ENCODE peak calls at places on chromosomes 7 and 10, in eight cellular contexts. S is activated T-cell treated with anti-CD3 and anti-CD28 coated beads, Interleukin-2, amount 50 U/mL, for 1 hour; G is neural progenitor cell; W is skeletal muscle cell; R is renal cortical epithelial cell; O is A549; T is NCI-H460; J is SW 1271. U is an unnamed sample.

GRCh38 chr7:17460001-17460400 is 161.5 kb downstream of the AHR start:
- DNase-seq in O (no peak), G (no peak), J (no peak), R (no peak), T (no peak), W (no peak), S (no peak), U (no peak)

GRCh38 chr7:38751416-38751815 is 120.2 kb upstream of the AMPH start:
- DNase-seq in G (no peak), R (no peak), S (no peak), J (no peak), O (no peak), W (no peak), T (no peak), U (no peak)

GRCh38 chr10:107487284-107487683 is 322.8 kb upstream of the SORCS1 start:
- DNase-seq in W (no peak), S (no peak), R (peak; percentile 51), T (no peak), G (no peak), J (no peak), O (no peak), U (no peak)

GRCh38 chr7:122199171-122199570 is 55.1 kb upstream of the AASS start:
- DNase-seq in W (no peak), S (no peak), R (peak; percentile 54), T (no peak), J (no peak), G (no peak), O (no peak), U (no peak)

GRCh38 chr7:26659121-26659520 is 205.3 kb downstream of the SKAP2 start:
- DNase-seq in J (no peak), T (no peak), O (no peak), S (no peak), R (no peak), G (no peak), W (no peak), U (no peak)

GRCh38 chr7:95951531-95951930 is 179.2 kb downstream of the DYNC1I1 start:
- DNase-seq in W (no peak), O (no peak), T (no peak), G (no peak), J (no peak), S (no peak), R (no peak), U (no peak)

GRCh38 chr7:150980663-150981062 is 2.5 kb upstream of the KCNH2 start:
- DNase-seq in O (no peak), W (no peak), S (no peak), T (no peak), G (peak; percentile 77), R (no peak), J (no peak), U (no peak)

GRCh38 chr10:42985436-42986316 is 91.2 kb upstream of the RET start:
- DNase-seq in S (no peak), T (no peak), J (no peak), R (no peak), G (no peak), W (no peak), O (no peak), U (no peak)

GRCh38 chr10:53122265-53122664 is 349.7 kb upstream of the MBL2 start:
- DNase-seq in R (no peak), W (no peak), S (no peak), T (no peak), J (no peak), O (no peak), G (no peak), U (no peak)

GRCh38 chr10:62050941-62051433 is 149.5 kb downstream of the ARID5B start:
- DNase-seq in W (peak; percentile 88), G (no peak), T (peak; percentile 88), R (peak; percentile 96), J (peak; percentile 6), O (peak; percentile 66), S (peak; percentile 69), U (no peak)

GRCh38 chr7:48526375-48526732 is 355.1 kb downstream of the ABCA13 start:
- DNase-seq in G (no peak), W (no peak), J (no peak), S (no peak), R (no peak), T (no peak), O (no peak), U (no peak)

GRCh38 chr10:71998840-71999194 is 34.6 kb downstream of the CHST3 start:
- DNase-seq in G (no peak), R (peak; percentile 62), T (peak; percentile 53), S (no peak), J (no peak), W (no peak), O (peak; percentile 87), U (no peak)

GRCh38 chr7:95501261-95501816 is 15.6 kb downstream of the ASB4 start:
- DNase-seq in S (no peak), G (no peak), O (no peak), J (no peak), T (no peak), R (peak; percentile 43), W (no peak), U (no peak)

GRCh38 chr7:113698556-113699220 is 220.1 kb downstream of the PPP1R3A start:
- DNase-seq in J (no peak), G (peak; percentile 40), S (no peak), T (peak; percentile 26), W (no peak), O (no peak), R (peak; percentile 42), U (no peak)

GRCh38 chr7:22435105-22435504 is 64.9 kb downstream of the STEAP1B start:
- DNase-seq in G (no peak), J (no peak), T (no peak), S (no peak), O (no peak), R (no peak), W (no peak), U (no peak)

GRCh38 chr7:104529567-104529966 is 201.2 kb downstream of the LHFPL3 start:
- DNase-seq in R (no peak), O (no peak), T (no peak), W (no peak), G (no peak), J (no peak), S (no peak), U (no peak)

GRCh38 chr7:714251-714671 is 12.2 kb upstream of the DNAAF5 start:
- DNase-seq in R (no peak), W (no peak), G (no peak), O (no peak), T (no peak), S (no peak), J (no peak), U (no peak)

GRCh38 chr7:2873146-2873545 is 29.0 kb upstream of the GNA12 start:
- DNase-seq in G (no peak), J (no peak), T (no peak), R (no peak), W (no peak), O (no peak), S (no peak), U (no peak)

GRCh38 chr7:104231054-104232046 is 23.5 kb upstream of the ORC5 start:
- DNase-seq in W (no peak), T (peak; percentile 52), J (no peak), S (peak; percentile 28), R (peak; percentile 46), G (peak; percentile 80), O (peak; percentile 63), U (peak; percentile 45)

GRCh38 chr10:58475322-58476277 is 37.1 kb upstream of the BICC1 start:
- DNase-seq in W (peak; percentile 75), J (no peak), T (no peak), G (no peak), R (peak; percentile 59), S (no peak), O (no peak), U (no peak)

GRCh38 chr7:67809586-67809985 is 813.0 kb downstream of the TYW1 start:
- DNase-seq in T (no peak), W (no peak), O (no peak), G (no peak), S (no peak), R (no peak), J (no peak), U (no peak)

GRCh38 chr7:107186242-107186641 is 17.4 kb downstream of the HBP1 start:
- DNase-seq in G (no peak), O (no peak), R (no peak), T (no peak), S (no peak), W (no peak), J (no peak), U (no peak)

GRCh38 chr10:6047847-6048246 is 14.3 kb downstream of the IL2RA start:
- DNase-seq in R (no peak), G (no peak), J (no peak), W (no peak), O (no peak), T (no peak), S (peak; percentile 17), U (no peak)

GRCh38 chr10:17643339-17643754 is 604 bp upstream of the STAM start:
- DNase-seq in O (peak; percentile 74), W (peak; percentile 55), R (peak; percentile 80), G (peak; percentile 80), J (peak; percentile 19), T (peak; percentile 69), S (no peak), U (no peak)

GRCh38 chr10:113326160-113327111 is 226.4 kb upstream of the HABP2 start:
- DNase-seq in G (peak; percentile 70), W (peak; percentile 81), R (peak; percentile 86), S (no peak), T (peak; percentile 89), O (peak; percentile 93), J (peak; percentile 53), U (peak; percentile 9)